ENCODE peak calls at places on chromosome 9, in eight cellular contexts. E is spleen, L is heart left ventricle, J is fibroblast of lung, V is A673, U is suprapubic skin, A is psoas muscle, D is lower lobe of right lung. B is an unnamed sample.

GRCh38 chr9:3235497-3235896 is 290.3 kb downstream of the RFX3 start:
- DNase-seq in E (no peak), L (no peak), J (no peak), V (no peak), U (no peak), A (no peak), D (no peak), B (peak; percentile 16)

GRCh38 chr9:130446111-130446861 is 1.5 kb downstream of the ASS1 start:
- DNase-seq in E (no peak), L (peak; percentile 91), J (peak; percentile 95), V (peak; percentile 51), U (no peak), A (peak; percentile 88), D (peak; percentile 75), B (peak; percentile 74)

GRCh38 chr9:81573415-81574321 is 115.7 kb downstream of the TLE1 start:
- DNase-seq in E (no peak), L (no peak), J (no peak), V (no peak), U (no peak), A (no peak), D (no peak), B (no peak)

GRCh38 chr9:123343428-123344272 is 12.3 kb upstream of the CRB2 start:
- DNase-seq in E (no peak), L (no peak), J (no peak), V (no peak), U (no peak), A (no peak), D (no peak), B (peak; percentile 55)

GRCh38 chr9:14347408-14348224 is 33.7 kb upstream of the NFIB start:
- DNase-seq in E (no peak), L (peak; percentile 76), J (peak; percentile 50), V (peak; percentile 54), U (no peak), A (peak; percentile 74), D (no peak), B (peak; percentile 28)

GRCh38 chr9:69030851-69031645 is 4.5 kb upstream of the FXN start:
- DNase-seq in E (no peak), L (no peak), J (no peak), V (no peak), U (no peak), A (no peak), D (no peak), B (peak; percentile 56)

GRCh38 chr9:76677481-76678055 is 86.7 kb upstream of the PCA3 start:
- DNase-seq in E (no peak), L (no peak), J (no peak), V (no peak), U (no peak), A (peak; percentile 14), D (no peak), B (no peak)

GRCh38 chr9:121765021-121765950 is 113.9 kb downstream of the DAB2IP start:
- DNase-seq in E (no peak), L (peak; percentile 76), J (peak; percentile 50), V (no peak), U (no peak), A (peak; percentile 66), D (no peak), B (peak; percentile 28)

GRCh38 chr9:124480621-124480981 is 26.6 kb downstream of the NR5A1 start:
- DNase-seq in E (no peak), L (peak; percentile 56), J (peak; percentile 13), V (peak; percentile 78), U (no peak), A (no peak), D (no peak), B (peak; percentile 10)

GRCh38 chr9:88186495-88187110 is 48.3 kb upstream of the SPATA31C2 start:
- DNase-seq in E (no peak), L (no peak), J (no peak), V (no peak), U (no peak), A (no peak), D (no peak), B (no peak)

GRCh38 chr9:35603506-35603985 is 1.5 kb upstream of the TESK1 start:
- DNase-seq in E (peak; percentile 82), L (no peak), J (peak; percentile 91), V (no peak), U (peak; percentile 89), A (peak; percentile 87), D (peak; percentile 66), B (peak; percentile 50)

GRCh38 chr9:125190371-125190801 is 783 bp upstream of the PPP6C start:
- DNase-seq in E (peak; percentile 76), L (no peak), J (peak; percentile 21), V (peak; percentile 10), U (no peak), A (no peak), D (no peak), B (no peak)

GRCh38 chr9:98479967-98480847 is 224.8 kb upstream of the TBC1D2 start:
- DNase-seq in E (no peak), L (no peak), J (no peak), V (no peak), U (no peak), A (no peak), D (no peak), B (peak; percentile 87)

GRCh38 chr9:9998491-9999287 is 614.1 kb downstream of the PTPRD start:
- DNase-seq in E (no peak), L (no peak), J (peak; percentile 1), V (peak; percentile 54), U (no peak), A (no peak), D (no peak), B (peak; percentile 17)

GRCh38 chr9:128203842-128204551 is 818 bp downstream of the DNM1 start:
- DNase-seq in E (no peak), L (no peak), J (peak; percentile 26), V (no peak), U (no peak), A (peak; percentile 41), D (no peak), B (no peak)

GRCh38 chr9:110015759-110016158 is 192.2 kb downstream of the C9orf152 start:
- DNase-seq in E (no peak), L (no peak), J (peak; percentile 51), V (no peak), U (no peak), A (no peak), D (no peak), B (peak; percentile 99)

GRCh38 chr9:76904661-76905457 is 1.1 kb downstream of the PRUNE2 start:
- DNase-seq in E (no peak), L (no peak), J (no peak), V (no peak), U (no peak), A (no peak), D (no peak), B (no peak)

DNA sequence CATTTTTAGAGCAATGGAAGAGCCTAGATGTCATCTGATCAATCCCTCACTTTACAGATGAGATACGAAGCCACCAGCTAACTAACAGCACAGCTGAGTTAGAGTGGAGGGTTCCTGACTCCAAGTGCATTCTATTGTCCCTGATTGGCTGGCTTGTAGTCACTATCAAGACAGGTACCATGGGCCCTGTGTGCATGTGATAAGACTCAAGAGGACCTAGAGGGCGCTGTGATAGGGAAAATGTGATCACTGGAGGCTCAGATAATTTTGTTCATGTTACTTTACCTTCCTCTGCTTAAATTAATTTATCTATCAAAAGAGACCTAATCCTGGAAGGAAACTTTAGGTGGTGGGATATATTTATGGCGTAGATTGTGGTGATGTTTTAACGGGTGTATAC is 19.5 kb upstream of the SNAPC3 start:
- DNase-seq in E (no peak), L (no peak), J (no peak), V (peak; percentile 34), U (no peak), A (no peak), D (no peak), B (peak; percentile 29)
- TF ChIP-seq CTCF in E (peak; percentile 16), L (no peak), J (peak; percentile 25), V (peak; percentile 48), U (no peak), A (no peak), D (peak; percentile 34), B (peak; percentile 34)

DNA sequence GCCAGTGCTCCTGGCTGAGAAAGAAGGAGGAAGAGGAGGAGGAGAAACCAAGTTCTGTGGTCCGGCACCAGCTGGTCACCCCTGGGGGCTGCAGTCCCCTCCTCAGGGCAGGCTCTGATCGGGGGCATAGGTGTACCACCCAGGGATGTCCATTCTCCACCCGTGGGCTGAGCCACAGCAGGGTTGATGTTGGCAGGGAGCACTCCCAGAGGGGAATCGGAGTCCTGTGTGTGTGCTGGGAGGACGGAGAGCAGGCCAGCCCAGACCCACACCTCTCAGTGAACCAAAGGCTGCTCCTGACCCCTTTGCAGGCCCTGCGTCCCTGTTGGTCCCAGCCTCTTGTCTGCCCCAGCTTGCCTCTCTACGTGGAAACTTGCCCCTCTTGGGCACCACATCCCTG is 4.6 kb upstream of the ADAMTSL2 start:
- DNase-seq in E (no peak), L (no peak), J (no peak), V (no peak), U (no peak), A (no peak), D (no peak), B (no peak)
- H3K27me3 ChIP-seq in E (no peaks in the 10 kb centered on the region), L (no peaks in the 10 kb centered on the region), J (peaks cover 49% of the 10 kb centered on the region), V (no peaks in the 10 kb centered on the region), U (peaks cover 85% of the 10 kb centered on the region), A (peaks cover 74% of the 10 kb centered on the region), D (peaks cover 25% of the 10 kb centered on the region), B (peaks cover 30% of the 10 kb centered on the region)

DNA sequence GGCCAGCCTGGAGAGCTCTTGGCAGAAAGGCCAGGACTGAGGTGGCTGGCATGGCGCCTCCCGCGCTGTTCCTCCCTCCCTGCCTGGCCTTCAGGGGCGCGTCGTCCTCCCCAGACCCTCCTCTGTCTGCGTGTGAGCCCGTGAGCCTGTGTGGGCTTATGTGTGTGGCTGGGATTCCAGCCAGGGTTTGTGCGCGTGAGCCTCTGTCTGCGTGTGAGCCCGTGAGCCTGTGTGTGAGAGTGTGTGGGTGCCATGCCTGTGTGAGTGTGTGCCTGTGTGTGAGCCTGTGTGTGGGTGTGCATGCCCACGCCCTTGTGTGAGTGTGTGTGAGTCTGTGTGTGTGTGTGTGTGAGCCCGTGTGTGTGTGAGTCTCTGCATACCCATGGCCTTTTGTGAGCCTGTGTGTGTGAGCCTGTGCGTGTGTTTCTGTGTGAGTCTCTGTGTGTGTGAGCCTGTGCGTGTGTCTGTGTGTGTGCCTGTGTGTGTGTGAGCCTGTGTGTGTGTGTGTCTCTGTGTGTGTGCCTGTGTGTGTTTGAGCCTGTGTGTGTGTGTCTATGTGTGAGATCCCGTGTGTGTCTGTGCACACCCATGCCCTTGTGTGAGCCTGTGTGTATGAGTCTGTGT is 13.0 kb downstream of the RXRA start:
- DNase-seq in E (no peak), L (no peak), J (no peak), V (no peak), U (no peak), A (no peak), D (peak; percentile 56), B (no peak)
- H3K4me3 ChIP-seq in E (no peak overlapping the region), L (peak overlapping the region; percentile 5), J (no peak overlapping the region), V (no peak overlapping the region), U (peak overlapping the region; percentile 21), A (peak overlapping the region; percentile 42), D (peak overlapping the region; percentile 11), B (no peak overlapping the region)

DNA sequence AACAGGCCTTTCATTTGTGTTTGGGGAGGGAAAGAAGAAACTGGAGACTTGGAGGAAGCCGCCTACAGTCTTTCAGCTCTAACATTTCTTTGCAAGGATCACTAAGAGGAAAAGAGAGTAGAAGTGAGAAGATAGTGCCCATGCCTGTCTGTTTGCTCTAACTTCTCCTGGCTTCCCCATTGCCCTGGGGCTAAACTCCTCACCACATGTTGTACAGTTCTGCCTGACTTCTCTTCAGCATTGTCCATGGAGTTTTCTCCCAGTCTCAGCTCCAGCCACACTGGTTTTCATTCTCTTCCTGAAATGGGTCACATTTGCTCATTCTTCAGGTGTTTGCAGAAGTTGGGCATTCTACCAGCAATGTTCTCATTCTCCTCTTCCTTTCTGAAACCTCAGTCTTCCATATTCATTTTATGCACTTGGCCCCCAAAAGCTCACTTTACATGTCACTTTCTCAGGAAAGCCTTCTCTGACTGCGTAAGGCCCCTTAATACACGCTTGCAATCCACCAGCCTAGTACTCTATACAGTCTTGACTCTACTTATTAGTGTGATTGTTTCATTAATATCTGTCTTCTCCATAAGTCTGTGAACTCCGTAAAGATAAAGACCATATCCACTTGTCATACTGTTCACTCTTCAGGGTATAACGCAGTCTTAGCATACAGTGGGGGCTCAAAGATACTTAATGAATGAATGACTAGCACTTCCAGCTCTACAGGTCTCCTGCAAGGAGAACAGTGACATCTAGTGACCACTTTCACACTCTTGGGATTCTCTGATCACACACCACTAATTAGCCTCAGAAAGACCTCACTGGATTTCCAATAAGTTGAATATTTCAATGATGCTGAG is 40.2 kb upstream of the TRIM32 start:
- DNase-seq in E (no peak), L (no peak), J (peak; percentile 65), V (peak; percentile 81), U (no peak), A (no peak), D (no peak), B (peak; percentile 58)
- TF ChIP-seq CTCF in E (peak; percentile 25), L (peak; percentile 53), J (peak; percentile 65), V (peak; percentile 83), U (no peak), A (peak; percentile 49), D (peak; percentile 50), B (peak; percentile 74)

B was measured in bronchial epithelial cell.